ENCODE peak calls at places on chromosomes 2 and 18, in five cellular contexts. B, T, K, I and F are unnamed samples.

GRCh38 chr2:69997296-69998184 is 36.1 kb upstream of the ASPRV1 start:
- DNase-seq in B (no peak), T (no peak), K (peak; percentile 15), I (no peak), F (no peak)

GRCh38 chr2:40543381-40543780 is 91.5 kb upstream of the SLC8A1 start:
- DNase-seq in B (no peak), T (no peak), K (no peak), I (no peak), F (no peak)

GRCh38 chr2:221135699-221136098 is 436.4 kb downstream of the EPHA4 start:
- DNase-seq in B (no peak), T (no peak), K (no peak), I (no peak), F (no peak)

GRCh38 chr18:13267517-13267916 is 49.0 kb downstream of the LDLRAD4 start:
- DNase-seq in B (no peak), T (no peak), K (no peak), I (no peak), F (no peak)

GRCh38 chr18:75120521-75120920 is 88.4 kb downstream of the PTGR3 start:
- DNase-seq in B (no peak), T (no peak), K (no peak), I (no peak), F (no peak)

GRCh38 chr18:9706081-9706935 is 1.8 kb upstream of the RAB31 start:
- DNase-seq in B (no peak), T (no peak), K (no peak), I (no peak), F (no peak)

GRCh38 chr18:34083910-34084309 is 140.8 kb downstream of the NOL4 start:
- DNase-seq in B (no peak), T (no peak), K (no peak), I (no peak), F (no peak)

GRCh38 chr2:170928036-170928823 is 823 bp upstream of the GORASP2 start:
- DNase-seq in B (no peak), T (no peak), K (peak; percentile 6), I (no peak), F (no peak)

GRCh38 chr2:153133716-153134115 is 344.8 kb downstream of the RPRM start:
- DNase-seq in B (no peak), T (no peak), K (no peak), I (no peak), F (no peak)

GRCh38 chr18:61713502-61713901 is 179.3 kb downstream of the RNF152 start:
- DNase-seq in B (no peak), T (no peak), K (no peak), I (no peak), F (no peak)

GRCh38 chr2:120641366-120641771 is 94.3 kb upstream of the GLI2 start:
- DNase-seq in B (no peak), T (no peak), K (peak; percentile 15), I (no peak), F (no peak)

GRCh38 chr2:26725516-26725810 is 32.9 kb downstream of the KCNK3 start:
- DNase-seq in B (no peak), T (peak; percentile 30), K (no peak), I (no peak), F (no peak)

GRCh38 chr2:55804535-55804934 is 110.9 kb upstream of the PNPT1 start:
- DNase-seq in B (no peak), T (no peak), K (no peak), I (no peak), F (no peak)

DNA sequence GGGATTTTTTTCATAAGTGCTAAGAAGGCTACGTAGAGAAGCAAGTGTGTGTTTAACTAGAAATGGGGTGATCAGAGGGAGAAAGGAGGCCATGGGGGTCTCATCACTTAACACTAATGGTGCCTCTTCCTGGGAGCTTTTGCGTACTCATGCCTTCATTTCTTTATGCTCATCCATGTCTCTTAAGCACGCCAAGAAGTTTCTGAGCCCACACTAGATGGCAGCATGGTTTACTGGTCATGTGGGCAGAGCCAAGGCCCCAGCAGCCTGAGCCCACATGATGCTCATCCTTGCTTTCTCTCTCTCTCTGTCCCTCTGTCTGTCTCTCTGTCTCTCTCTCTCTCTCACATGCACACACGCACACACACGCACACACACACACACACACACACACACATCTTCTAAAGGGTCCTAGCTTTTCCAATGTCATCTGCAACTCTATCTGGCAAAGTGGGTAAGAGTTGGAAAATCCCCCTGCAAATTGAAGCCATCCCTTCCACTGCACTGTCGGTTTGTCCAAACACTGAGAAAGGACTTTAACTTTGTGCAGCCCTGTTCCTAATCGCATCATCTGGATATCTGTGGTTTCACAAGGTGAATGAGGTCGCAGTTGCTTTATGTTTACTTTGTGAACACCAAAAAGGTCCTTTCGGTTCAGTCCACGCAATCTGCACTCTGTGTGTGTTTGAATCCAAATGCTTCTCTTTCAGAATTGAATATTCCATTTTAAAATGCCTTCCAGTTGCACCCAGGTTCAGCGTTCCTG is 137.2 kb upstream of the CCDC68 start:
- DNase-seq in B (no peak), T (no peak), K (peak; percentile 82), I (peak; percentile 53), F (no peak)
- TF ChIP-seq CTCF in B (peak; percentile 23), T (peak; percentile 56), K (peak; percentile 66), I (no peak), F (no peak)

GRCh38 chr2:10285191-10285577 is 17.5 kb upstream of the HPCAL1 start:
- DNase-seq in B (no peak), T (no peak), K (no peak), I (no peak), F (no peak)

GRCh38 chr2:10282621-10283105 is 20.0 kb upstream of the HPCAL1 start:
- DNase-seq in B (no peak), T (no peak), K (no peak), I (no peak), F (no peak)

GRCh38 chr2:10283106-10284062 is 19.3 kb upstream of the HPCAL1 start:
- DNase-seq in B (no peak), T (no peak), K (peak; percentile 80), I (no peak), F (no peak)

GRCh38 chr2:10285578-10286198 is 17.0 kb upstream of the HPCAL1 start:
- DNase-seq in B (no peak), T (peak; percentile 78), K (peak; percentile 47), I (peak; percentile 35), F (peak; percentile 29)

DNA sequence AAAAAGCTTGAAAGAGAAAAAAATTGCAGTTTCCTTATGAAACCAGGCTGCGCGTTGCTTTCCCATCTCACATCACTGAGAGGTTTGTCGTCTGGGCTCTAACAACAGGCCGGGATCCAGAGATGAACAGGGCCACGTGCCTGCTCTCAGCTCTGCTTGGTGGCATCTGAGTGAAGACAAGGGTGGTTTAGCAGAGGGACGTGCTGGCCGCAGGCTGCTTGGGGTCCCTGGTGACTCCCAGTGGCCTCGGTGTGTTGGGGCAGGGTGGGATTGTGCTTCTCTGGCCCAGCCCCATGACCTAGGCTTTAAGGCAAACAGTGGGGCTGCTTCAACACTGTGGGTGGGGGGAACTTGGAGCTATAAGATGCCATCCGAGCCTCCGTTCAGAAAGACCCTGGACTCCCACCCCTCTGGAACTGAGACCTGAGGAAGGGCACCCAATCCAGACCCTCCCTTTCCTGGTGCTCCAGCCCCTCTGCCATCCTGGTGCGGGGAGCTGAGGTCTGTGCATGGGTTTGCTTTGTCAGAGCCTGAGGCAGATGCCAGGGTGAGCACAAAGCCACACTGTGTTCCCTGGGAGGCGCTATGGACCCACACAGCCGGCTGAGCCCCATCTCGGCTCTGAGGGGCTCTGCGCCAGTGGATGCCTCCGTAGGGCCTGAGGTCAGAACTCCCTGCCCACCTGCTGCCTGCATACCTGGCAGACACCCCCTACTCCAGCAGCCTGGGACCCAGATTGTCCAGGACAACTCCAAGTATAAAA is 18.4 kb upstream of the HPCAL1 start:
- DNase-seq in B (no peak), T (no peak), K (no peak), I (no peak), F (peak; percentile 16)
- TF ChIP-seq CTCF in B (no peak), T (no peak), K (no peak), I (no peak), F (no peak)

DNA sequence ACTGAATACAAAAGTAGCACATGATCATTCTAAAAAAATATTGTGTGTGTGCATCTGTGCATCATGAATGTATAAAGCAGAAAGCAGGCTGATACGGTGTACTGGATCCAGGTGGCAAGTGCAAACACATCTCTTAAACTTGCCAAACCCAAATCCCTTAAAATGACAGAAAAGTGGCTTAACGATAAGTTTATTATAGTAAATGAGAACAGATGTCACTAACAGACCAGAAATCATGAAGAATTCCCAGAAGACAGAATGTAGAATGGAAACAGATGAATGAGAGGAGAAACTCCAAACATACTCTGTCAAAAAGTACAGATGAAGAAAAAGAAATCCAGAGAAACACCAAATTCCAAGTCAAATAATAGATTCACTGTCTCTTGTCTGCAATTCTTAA is 52.1 kb downstream of the FOXI3 start:
- DNase-seq in B (no peak), T (no peak), K (no peak), I (no peak), F (no peak)
- TF ChIP-seq CTCF in B (no peak), T (no peak), K (no peak), I (no peak), F (no peak)

GRCh38 chr18:30814446-30814845 is 228.1 kb downstream of the DSC3 start:
- DNase-seq in B (no peak), T (no peak), K (no peak), I (no peak), F (no peak)

GRCh38 chr18:30819619-30820018 is 222.9 kb downstream of the DSC3 start:
- DNase-seq in B (no peak), T (no peak), K (no peak), I (no peak), F (no peak)
- TF ChIP-seq CTCF in B (no peak), T (no peak), K (no peak), I (no peak), F (no peak)

DNA sequence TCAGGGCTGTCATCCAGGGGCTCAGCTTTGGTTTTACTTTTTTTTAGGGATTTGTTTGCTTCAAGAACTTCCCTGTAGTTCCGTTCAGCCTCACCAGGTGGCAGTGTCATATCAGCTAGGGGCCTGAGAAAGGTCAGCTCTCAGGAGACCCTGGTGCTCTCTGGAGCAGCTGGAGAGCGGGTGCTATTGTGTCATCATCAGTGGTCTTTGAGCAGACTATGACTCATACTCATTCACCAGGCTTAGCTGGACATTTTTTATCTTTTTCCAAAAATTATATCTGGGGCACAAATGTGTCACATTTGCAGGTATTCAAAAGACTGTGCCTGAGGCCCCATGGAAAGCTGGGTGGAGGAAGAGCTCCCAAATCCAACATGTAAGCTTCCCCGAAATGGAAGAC is 24.4 kb downstream of the ZNF892 start:
- DNase-seq in B (peak; percentile 64), T (peak; percentile 17), K (peak; percentile 78), I (peak; percentile 7), F (no peak)
- TF ChIP-seq CTCF in B (peak; percentile 81), T (peak; percentile 70), K (peak; percentile 84), I (peak; percentile 19), F (no peak)